ENCODE peak calls at places on chromosomes 13 and 19, in four cellular contexts. W is H1, J is GM12878, M is HepG2. E is an unnamed sample.
A peak's percentile ranks its signal among the peaks of the same experiment; 100 is the strongest.

GRCh38 chr19:49684251-49684982 is 5.0 kb upstream of the ADM5 start:
- DNase-seq in M (no peak), J (no peak), W (no peak), E (no peak)

GRCh38 chr13:64928704-64929499 is 2301.2 kb downstream of the PCDH9 start:
- DNase-seq in M (no peak), J (no peak), W (no peak), E (no peak)

GRCh38 chr19:6100284-6100915 is 9.9 kb downstream of the RFX2 start:
- DNase-seq in W (no peak), J (no peak), M (no peak), E (no peak)

GRCh38 chr13:21333186-21333585 is 125.9 kb downstream of the ZDHHC20 start:
- DNase-seq in J (no peak), M (no peak), W (no peak), E (no peak)

GRCh38 chr13:87999791-88000190 is 328.6 kb downstream of the SLITRK5 start:
- DNase-seq in M (no peak), W (no peak), J (no peak), E (no peak)

GRCh38 chr13:23268441-23268840 is 87.7 kb downstream of the SGCG start:
- DNase-seq in M (no peak), W (no peak), J (peak; percentile 47), E (no peak)

GRCh38 chr13:77832339-77833100 is 86.1 kb downstream of the EDNRB start:
- DNase-seq in W (no peak), J (no peak), M (no peak), E (peak; percentile 32)

GRCh38 chr19:39641773-39642172 is 13.9 kb upstream of the LGALS16 start:
- DNase-seq in J (no peak), M (peak; percentile 51), W (no peak), E (no peak)

GRCh38 chr13:98507060-98507797 is 69.7 kb downstream of the STK24 start:
- DNase-seq in J (no peak), M (peak; percentile 48), W (peak; percentile 62), E (peak; percentile 63)

GRCh38 chr13:40464349-40464748 is 202.1 kb downstream of the FOXO1 start:
- DNase-seq in J (no peak), W (no peak), M (no peak), E (no peak)

GRCh38 chr13:46160474-46161066 is 21.4 kb downstream of the LCP1 start:
- DNase-seq in W (no peak), J (no peak), M (peak; percentile 58), E (peak; percentile 77)

GRCh38 chr19:39362682-39363657 is 20.7 kb downstream of the SAMD4B start:
- DNase-seq in W (no peak), M (no peak), J (no peak), E (no peak)

GRCh38 chr19:58182577-58182988 is 278 bp upstream of the ZNF274 start:
- DNase-seq in W (no peak), J (no peak), M (no peak), E (no peak)

GRCh38 chr13:43755844-43756243 is 30.9 kb downstream of the ENOX1 start:
- DNase-seq in J (no peak), W (no peak), M (no peak), E (no peak)
- TF ChIP-seq POLR2AphosphoS5 in J (no peak), W (no peak), M (no peak), E (no peak)

DNA sequence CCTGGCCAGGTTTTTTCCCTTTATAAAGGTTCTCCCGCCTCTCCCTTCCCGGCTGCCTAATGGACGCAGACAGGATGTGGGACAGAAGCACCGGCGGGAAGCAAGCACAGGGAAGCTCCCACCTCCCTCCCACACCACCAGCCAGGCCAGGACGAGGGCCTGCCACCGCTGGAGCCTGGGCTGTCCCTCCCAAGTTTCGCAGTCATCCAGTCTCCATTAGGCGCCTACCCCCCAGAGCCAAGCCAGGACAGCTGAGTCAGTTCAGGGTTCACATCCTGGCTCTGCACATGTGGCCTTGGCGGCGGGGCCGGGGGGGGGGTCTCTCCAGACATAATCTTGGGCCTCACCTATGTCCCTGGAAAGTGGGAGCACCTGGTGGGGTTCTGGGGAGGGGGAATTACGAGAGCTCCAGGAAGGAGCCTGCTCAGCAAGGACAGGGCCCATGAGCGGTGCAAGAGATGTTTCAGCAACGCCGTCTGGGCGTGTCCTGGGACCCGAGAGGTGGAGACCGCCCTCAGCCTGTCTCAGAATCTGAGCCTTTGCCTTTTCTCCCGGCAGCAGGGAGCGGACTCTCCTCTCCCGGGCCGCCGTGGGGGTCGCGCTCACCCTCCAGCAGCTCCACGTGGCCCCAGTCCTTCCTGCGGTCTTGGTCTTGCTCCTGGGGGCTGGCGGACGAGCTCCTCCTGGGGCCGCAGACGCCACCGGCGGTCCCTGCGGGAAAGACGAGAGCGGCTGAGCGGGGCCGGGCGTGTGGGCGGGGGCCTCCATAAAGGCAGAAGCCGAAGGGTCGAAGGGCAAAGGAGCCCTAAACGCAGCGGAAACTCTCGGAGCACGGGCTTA is 889 bp downstream of the POLRMT start:
- DNase-seq in W (no peak), M (peak; percentile 67), J (no peak), E (no peak)
- TF ChIP-seq EZH2 in W (no peak), M (no peak), J (no peak), E (no peak)

DNA sequence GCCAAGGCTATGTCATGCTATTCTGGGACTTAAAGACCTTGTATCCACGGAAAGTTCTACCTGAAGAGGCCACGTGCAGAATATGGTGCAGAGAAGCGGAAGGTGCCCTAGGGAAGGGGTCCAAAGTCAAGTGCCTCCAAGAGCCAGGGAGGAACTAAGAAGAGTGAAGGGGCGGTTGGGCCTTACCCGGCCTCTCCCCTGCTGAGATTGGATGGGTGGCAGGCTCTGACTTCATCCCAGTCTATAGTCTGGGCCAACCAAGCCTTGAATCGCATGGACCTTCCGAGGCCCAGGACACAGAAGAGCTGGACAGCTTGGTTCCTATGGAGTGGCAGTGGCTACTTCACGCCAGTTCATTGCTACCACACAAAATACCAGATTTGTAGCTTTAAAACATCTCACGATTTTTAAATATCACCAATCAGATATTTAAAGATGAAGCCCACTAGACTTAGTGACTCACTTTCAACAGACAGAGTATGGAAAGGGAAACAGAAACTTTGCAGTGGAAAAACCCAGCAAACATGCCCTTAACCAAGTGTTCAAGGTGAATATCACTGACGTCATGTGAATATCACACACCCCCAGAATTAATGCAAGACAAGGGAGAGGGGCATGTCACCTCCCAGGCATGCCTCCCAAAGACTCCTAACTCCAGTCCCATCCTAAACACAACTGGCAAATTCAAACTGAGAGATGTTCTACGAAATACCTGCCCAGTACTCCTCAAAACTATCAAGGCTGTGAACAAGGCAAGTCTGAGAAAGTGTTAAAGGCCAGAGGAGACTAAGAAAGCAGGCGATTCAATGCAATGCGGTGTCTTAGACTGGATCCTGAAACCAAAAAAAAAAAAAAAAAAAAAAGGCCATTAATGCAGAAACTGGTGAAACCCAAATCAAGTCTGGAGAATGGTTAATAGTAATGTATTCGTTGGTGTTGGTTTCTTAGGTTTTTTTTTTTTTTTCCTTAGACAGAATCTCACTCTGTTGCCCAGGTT is 10.2 kb downstream of the C19orf12 start:
- DNase-seq in J (peak; percentile 42), W (no peak), M (no peak), E (no peak)
- TF ChIP-seq POLR2AphosphoS5 in J (no peak), W (no peak), M (no peak), E (no peak)

DNA sequence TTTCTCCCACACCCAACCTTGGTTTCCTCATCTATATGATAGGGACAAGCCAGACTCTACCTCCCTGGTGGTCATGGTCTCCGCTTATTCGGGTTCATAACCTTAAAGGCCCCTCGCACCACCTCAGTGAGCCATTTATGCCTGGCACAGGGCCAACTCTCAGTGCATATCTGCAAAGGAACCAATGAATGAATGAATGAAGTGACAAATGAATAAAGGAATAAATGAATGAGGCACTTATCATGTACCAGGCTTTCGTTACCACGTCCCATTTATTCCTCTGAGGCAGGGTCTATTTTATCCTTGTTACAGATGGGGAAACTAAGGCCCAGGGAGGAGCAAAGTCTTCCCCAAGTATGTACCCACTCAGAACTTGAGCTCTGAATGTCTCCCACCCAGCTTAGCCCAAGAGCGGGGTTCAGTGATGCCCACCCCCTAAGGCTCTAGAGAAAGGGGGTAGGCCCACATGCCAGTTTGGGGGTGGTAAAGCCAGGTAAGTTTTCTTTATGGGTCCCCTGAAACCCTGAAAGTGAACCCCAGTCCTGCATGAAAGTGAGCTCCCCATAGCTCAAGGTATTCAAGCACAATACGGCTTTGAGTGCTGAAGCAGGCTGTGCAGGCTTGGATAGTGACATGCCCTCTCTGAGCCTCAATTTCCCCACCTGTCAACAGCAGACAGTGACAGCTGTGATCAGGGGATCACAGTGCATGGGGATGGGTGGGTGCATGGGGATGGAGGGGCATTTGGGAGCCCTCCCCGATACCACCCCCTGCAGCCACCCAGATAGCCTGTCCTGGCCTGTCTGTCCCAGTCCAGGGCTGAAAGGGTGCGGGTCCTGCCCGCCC is 490 bp upstream of the SLC5A5 start:
- DNase-seq in J (no peak), M (no peak), W (no peak), E (no peak)
- TF ChIP-seq EZH2 in J (no peak), M (peak; percentile 45), W (no peak), E (no peak)

E was measured in SK-N-MC.